ENCODE peak calls at places on chromosomes 4 and X, in seven cellular contexts. G, T, U, W, V, J and N are unnamed samples.

GRCh38 chrX:111467896-111468295 is 43.5 kb upstream of the SERTM2 start:
- DNase-seq in T (no peak), J (no peak), U (no peak), G (peak; percentile 28), W (no peak), V (no peak), N (peak; percentile 77)

GRCh38 chrX:30060718-30061117 is 154.6 kb upstream of the MAGEB2 start:
- DNase-seq in J (no peak), T (no peak), U (peak; percentile 19), V (peak; percentile 16), G (no peak), W (peak; percentile 47), N (no peak)

GRCh38 chr4:98663226-98664006 is 5.0 kb upstream of the TSPAN5 start:
- DNase-seq in V (no peak), W (peak; percentile 48), G (no peak), J (peak; percentile 87), U (no peak), T (peak; percentile 15), N (peak; percentile 44)

GRCh38 chr4:7771541-7772507 is 167.8 kb downstream of the AFAP1 start:
- DNase-seq in U (no peak), W (no peak), V (no peak), J (no peak), T (no peak), G (no peak), N (no peak)

GRCh38 chrX:23959781-23960180 is 52.0 kb downstream of the CXorf58 start:
- DNase-seq in J (no peak), U (no peak), T (no peak), V (no peak), G (no peak), W (no peak), N (no peak)

GRCh38 chrX:46758163-46758955 is 559 bp downstream of the SLC9A7 start:
- DNase-seq in T (no peak), W (peak; percentile 10), G (no peak), V (peak; percentile 56), U (peak; percentile 23), J (peak; percentile 39), N (peak; percentile 42)

GRCh38 chrX:39950035-39950688 is 147.6 kb downstream of the BCOR start:
- DNase-seq in U (no peak), V (peak; percentile 36), J (no peak), G (no peak), W (peak; percentile 49), T (no peak), N (no peak)

GRCh38 chr4:73867783-73868182 is 1.4 kb upstream of the CXCL1 start:
- DNase-seq in J (no peak), T (no peak), W (peak; percentile 97), V (no peak), G (peak; percentile 46), U (no peak), N (no peak)

GRCh38 chrX:117096528-117096927 is 633.8 kb upstream of the CT83 start:
- DNase-seq in V (no peak), J (no peak), W (no peak), U (no peak), T (no peak), G (no peak), N (no peak)

GRCh38 chr4:138614462-138615142 is 372.5 kb upstream of the SLC7A11 start:
- DNase-seq in W (no peak), J (no peak), U (no peak), V (no peak), G (no peak), T (no peak), N (no peak)

GRCh38 chrX:118698516-118699247 is 28.7 kb upstream of the IL13RA1 start:
- DNase-seq in J (no peak), U (peak; percentile 1), G (no peak), V (peak; percentile 5), W (peak; percentile 32), T (no peak), N (no peak)

GRCh38 chr4:41878170-41878941 is 56.9 kb upstream of the TMEM33 start:
- DNase-seq in U (no peak), T (no peak), J (no peak), V (no peak), G (no peak), W (no peak), N (no peak)

GRCh38 chr4:184757810-184758209 is 23.9 kb upstream of the CENPU start:
- DNase-seq in G (no peak), W (no peak), J (no peak), V (no peak), U (no peak), T (no peak), N (no peak)

GRCh38 chr4:154399259-154399974 is 92.2 kb downstream of the DCHS2 start:
- DNase-seq in G (no peak), J (no peak), W (peak; percentile 61), T (no peak), U (no peak), V (peak; percentile 77), N (no peak)

GRCh38 chrX:47644557-47645091 is 5.7 kb downstream of the ELK1 start:
- DNase-seq in T (no peak), J (no peak), W (peak; percentile 17), U (no peak), G (no peak), V (peak; percentile 70), N (no peak)

GRCh38 chrX:129565046-129565649 is 25.1 kb downstream of the OCRL start:
- DNase-seq in J (no peak), V (no peak), W (no peak), U (no peak), G (no peak), T (no peak), N (no peak)

GRCh38 chr4:88352062-88352461 is 26.6 kb upstream of the HERC6 start:
- DNase-seq in W (peak; percentile 41), U (no peak), G (no peak), T (no peak), V (peak; percentile 76), J (no peak), N (no peak)

GRCh38 chr4:153713840-153714239 is 29.8 kb downstream of the TLR2 start:
- DNase-seq in U (no peak), J (no peak), T (no peak), W (peak; percentile 83), G (no peak), V (peak; percentile 52), N (no peak)

GRCh38 chr4:41692717-41693345 is 55.7 kb downstream of the PHOX2B start:
- DNase-seq in G (peak; percentile 48), W (peak; percentile 56), T (no peak), U (peak; percentile 58), J (no peak), V (peak; percentile 74), N (peak; percentile 31)

GRCh38 chrX:20352935-20353336 is 86.2 kb upstream of the RPS6KA3 start:
- DNase-seq in G (no peak), U (no peak), W (no peak), J (no peak), V (no peak), T (no peak), N (no peak)

GRCh38 chrX:18146954-18147353 is 73.7 kb downstream of the BEND2 start:
- DNase-seq in J (no peak), V (peak; percentile 29), G (no peak), U (no peak), W (peak; percentile 53), T (no peak), N (no peak)

GRCh38 chr4:140052050-140052449 is 101.9 kb downstream of the MAML3 start:
- DNase-seq in V (peak; percentile 73), T (no peak), U (peak; percentile 70), J (no peak), W (peak; percentile 51), G (peak; percentile 58), N (peak; percentile 68)

GRCh38 chrX:16836371-16836770 is 33.8 kb downstream of the RBBP7 start:
- DNase-seq in V (peak; percentile 23), U (no peak), G (peak; percentile 44), J (no peak), T (no peak), W (peak; percentile 9), N (no peak)

DNA sequence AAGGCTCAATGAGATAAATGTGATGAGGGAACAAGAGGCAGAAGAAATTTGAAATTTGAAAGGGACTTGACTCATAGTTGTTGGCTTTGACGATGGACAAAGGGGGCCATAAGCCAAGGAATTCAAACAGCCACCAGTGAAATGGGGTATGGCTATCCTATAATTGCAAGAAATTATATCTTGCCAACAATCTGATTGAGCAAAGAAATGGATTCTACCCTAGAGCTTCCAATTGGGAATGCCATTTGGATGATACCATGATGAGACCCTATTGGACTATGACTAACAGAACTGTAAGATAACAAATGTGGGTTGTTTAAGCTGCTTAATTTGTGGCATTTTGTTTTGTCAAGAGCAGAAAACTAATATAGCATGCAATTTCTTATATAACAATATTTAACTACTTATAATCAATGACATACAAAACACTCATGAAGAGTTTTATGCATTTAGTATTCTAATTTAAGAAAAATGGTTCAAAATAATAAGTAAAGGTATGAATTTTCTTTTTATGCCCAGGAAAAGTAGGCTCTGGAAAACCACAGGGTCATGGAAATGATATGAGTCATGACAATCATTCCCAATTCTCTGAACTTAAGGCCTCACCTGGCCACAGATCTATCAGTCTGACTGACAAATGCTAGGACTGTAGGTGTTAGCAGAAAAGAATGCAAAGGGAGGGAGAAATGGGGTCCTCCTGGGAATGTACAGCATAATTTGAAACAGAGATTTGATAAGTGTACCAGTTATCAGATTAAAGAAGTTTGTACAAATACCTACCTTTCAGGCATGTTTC is 270.3 kb upstream of the ARSJ start:
- DNase-seq in T (no peak), G (no peak), W (peak; percentile 17), V (no peak), J (no peak), U (no peak), N (no peak)
- H3K27ac ChIP-seq in T (no peak overlapping the region), G (no peak overlapping the region), W (no peak overlapping the region), V (no peak overlapping the region), J (no peak overlapping the region), U (no peak overlapping the region), N (no peak overlapping the region)

DNA sequence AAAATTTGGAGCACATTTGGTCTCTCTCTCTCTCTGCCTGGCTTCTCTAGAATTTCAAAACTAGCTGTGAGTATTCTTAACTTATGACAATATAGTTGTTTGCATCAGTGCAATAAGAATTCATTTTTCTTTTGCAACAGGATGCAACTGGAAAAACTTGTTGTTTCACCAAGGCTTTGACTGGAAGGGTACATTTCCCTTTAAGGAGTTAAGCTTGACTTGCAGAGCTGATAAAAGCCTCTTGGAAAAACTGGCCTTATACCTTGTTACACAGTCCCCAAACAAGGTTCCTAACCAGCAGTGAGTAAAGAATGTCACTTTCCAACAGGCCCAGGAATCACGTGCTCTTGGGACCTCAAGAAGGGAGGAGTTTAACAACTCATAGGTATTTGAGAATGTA is 25.9 kb upstream of the ZNF718 start:
- DNase-seq in G (no peak), T (no peak), V (no peak), U (no peak), W (no peak), J (no peak), N (no peak)
- H3K9me3 ChIP-seq in G (peaks cover 94% of the 10 kb centered on the region), T (peaks cover 100% of the 10 kb centered on the region), V (peaks cover 13% of the 10 kb centered on the region), U (peaks cover 6% of the 10 kb centered on the region), W (peaks cover 7% of the 10 kb centered on the region), J (no peaks in the 10 kb centered on the region), N (peaks cover 11% of the 10 kb centered on the region)

GRCh38 chr4:56958111-56958517 is 19.3 kb downstream of the NOA1 start:
- DNase-seq in U (peak; percentile 97), W (peak; percentile 78), T (peak; percentile 83), G (peak; percentile 69), V (peak; percentile 99), J (no peak), N (peak; percentile 92)
- H3K27ac ChIP-seq in U (peak overlapping the region; percentile 50), W (no peak overlapping the region), T (no peak overlapping the region), G (no peak overlapping the region), V (peak overlapping the region; percentile 94), J (no peak overlapping the region), N (no peak overlapping the region)

DNA sequence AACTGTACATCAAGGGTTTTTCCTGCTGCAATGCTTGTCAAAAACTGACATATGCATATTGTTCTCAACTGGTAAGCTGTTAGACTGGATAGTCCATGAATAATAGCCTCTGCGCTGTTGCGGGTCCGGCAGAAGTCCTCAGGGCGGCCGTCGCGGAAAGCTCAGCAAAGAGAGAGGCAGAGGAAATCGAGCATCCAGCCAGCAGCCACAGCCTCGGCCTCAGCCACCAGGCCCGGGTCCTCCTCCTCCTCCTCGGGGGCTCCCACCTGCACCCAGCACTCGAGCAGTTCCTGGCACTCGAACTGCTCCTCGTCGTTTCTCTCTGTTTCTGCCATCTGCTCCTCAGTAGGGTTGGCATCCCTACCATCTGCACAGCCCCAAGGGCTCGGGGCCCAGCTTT is 53.7 kb downstream of the UPRT start:
- DNase-seq in V (no peak), T (no peak), U (no peak), W (no peak), J (no peak), G (no peak), N (no peak)
- H3K9me3 ChIP-seq in V (no peaks in the 10 kb centered on the region), T (peaks cover 5% of the 10 kb centered on the region), U (no peaks in the 10 kb centered on the region), W (no peaks in the 10 kb centered on the region), J (no peaks in the 10 kb centered on the region), G (no peaks in the 10 kb centered on the region), N (no peaks in the 10 kb centered on the region)